ENCODE peak calls at places on chromosomes 4 and X, in four cellular contexts. B is left ventricle myocardium inferior, P is omental fat pad, J is foreskin fibroblast. A is an unnamed sample.

GRCh38 chrX:137354851-137355250 is 211.1 kb upstream of the ZIC3 start:
- DNase-seq in P (no peak), J (no peak), B (no peak), A (no peak)

GRCh38 chrX:79146552-79147390 is 2.3 kb downstream of the GPR174 start:
- DNase-seq in P (no peak), J (no peak), B (no peak), A (no peak)

GRCh38 chrX:112270991-112271390 is 188.4 kb upstream of the TRPC5 start:
- DNase-seq in P (no peak), J (no peak), B (no peak), A (no peak)

GRCh38 chr4:38757945-38758344 is 24.8 kb downstream of the TLR10 start:
- DNase-seq in B (no peak), J (no peak), P (no peak), A (no peak)

GRCh38 chrX:2889045-2889605 is 40.0 kb downstream of the ARSD start:
- DNase-seq in B (no peak), P (no peak), J (no peak), A (no peak)

GRCh38 chr4:84672177-84672576 is 89.2 kb downstream of the CDS1 start:
- DNase-seq in J (no peak), B (no peak), P (no peak), A (no peak)

GRCh38 chr4:181854142-181854541 is 389.1 kb upstream of the TENM3 start:
- DNase-seq in P (no peak), J (no peak), B (no peak), A (no peak)

GRCh38 chrX:46575991-46576392 is 2.4 kb downstream of the CHST7 start:
- DNase-seq in J (peak), P (no peak), B (peak), A (peak)

GRCh38 chrX:6175914-6176313 is 52.8 kb downstream of the NLGN4X start:
- DNase-seq in P (no peak), J (no peak), B (no peak), A (no peak)

GRCh38 chrX:42366181-42366580 is 411.8 kb downstream of the PPP1R2C start:
- DNase-seq in P (no peak), B (no peak), J (no peak), A (no peak)

GRCh38 chrX:74526786-74527185 is 87.6 kb downstream of the RLIM start:
- DNase-seq in P (no peak), B (no peak), J (no peak), A (no peak)

GRCh38 chrX:130916636-130917422 is 13.8 kb upstream of the ENOX2 start:
- DNase-seq in J (peak), P (no peak), B (peak), A (peak)

GRCh38 chr4:2356123-2357069 is 62.0 kb downstream of the ZFYVE28 start:
- DNase-seq in J (no peak), B (no peak), P (no peak), A (no peak)

GRCh38 chrX:152024710-152025109 is 50.2 kb upstream of the GABRE start:
- DNase-seq in B (no peak), P (no peak), J (no peak), A (no peak)

GRCh38 chr4:149951501-149951900 is 126.7 kb upstream of the DCLK2 start:
- DNase-seq in P (no peak), B (no peak), J (no peak), A (no peak)

GRCh38 chr4:20761382-20761781 is 61.1 kb downstream of the PACRGL start:
- DNase-seq in B (no peak), P (no peak), J (no peak), A (no peak)

GRCh38 chr4:101355767-101356702 is 8.7 kb upstream of the PPP3CA start:
- DNase-seq in P (no peak), B (no peak), J (peak), A (no peak)

GRCh38 chr4:7772708-7773385 is 166.8 kb downstream of the AFAP1 start:
- DNase-seq in P (no peak), B (peak), J (peak), A (peak)

GRCh38 chrX:10725071-10725470 is 104.7 kb upstream of the MID1 start:
- DNase-seq in B (no peak), P (no peak), J (no peak), A (no peak)

GRCh38 chrX:7706032-7706431 is 136.9 kb upstream of the VCX start:
- DNase-seq in P (no peak), B (no peak), J (no peak), A (no peak)

GRCh38 chrX:118345045-118345400 is 883 bp upstream of the WDR44 start:
- DNase-seq in P (no peak), J (no peak), B (no peak), A (no peak)

GRCh38 chrX:120014354-120015129 is 62.9 kb downstream of the RHOXF2B start:
- DNase-seq in P (no peak), J (no peak), B (no peak), A (no peak)

GRCh38 chr4:176302283-176303275 is 17.2 kb upstream of the SPCS3 start:
- DNase-seq in J (peak), P (no peak), B (no peak), A (no peak)

GRCh38 chr4:48635310-48635709 is 144.8 kb downstream of the FRYL start:
- DNase-seq in B (no peak), P (no peak), J (peak), A (no peak)

GRCh38 chr4:154559141-154559841 is 3.5 kb upstream of the FGB start:
- DNase-seq in B (no peak), P (no peak), J (peak), A (peak)

GRCh38 chrX:38183577-38183976 is 37.1 kb downstream of the SRPX start:
- DNase-seq in B (no peak), P (no peak), J (peak), A (no peak)

GRCh38 chrX:111100191-111100590 is 4.2 kb downstream of the PAK3 start:
- DNase-seq in J (peak), B (no peak), P (no peak), A (peak)

GRCh38 chrX:149074429-149074828 is 430.7 kb downstream of the IDS start:
- DNase-seq in P (no peak), B (peak), J (peak), A (peak)

GRCh38 chr4:159983080-159983479 is 880.2 kb downstream of the RAPGEF2 start:
- DNase-seq in B (no peak), J (no peak), P (no peak), A (no peak)

GRCh38 chrX:17440836-17441235 is 65.8 kb downstream of the NHS start:
- DNase-seq in J (no peak), P (no peak), B (no peak), A (no peak)

DNA sequence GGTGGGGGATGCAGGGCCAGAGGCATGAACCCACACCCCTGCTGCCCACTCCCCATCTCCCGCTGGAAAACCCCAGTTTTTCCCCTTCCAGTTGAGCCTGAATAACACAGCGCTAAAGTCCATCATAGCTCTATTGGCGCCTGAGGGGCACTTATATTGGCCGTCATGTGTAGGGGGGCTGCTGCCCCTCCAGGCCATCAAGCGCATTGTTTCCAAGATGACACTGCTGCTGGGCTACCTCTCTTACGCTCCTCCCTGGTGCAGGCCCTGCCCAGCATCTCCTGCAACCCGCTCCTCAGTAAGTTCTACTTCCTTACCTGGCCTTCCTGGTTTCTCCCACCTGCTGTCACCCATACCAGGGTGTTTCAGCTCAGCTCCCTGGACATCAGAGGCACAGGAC is 205.0 kb upstream of the RPL34 start:
- DNase-seq in B (no peak), J (no peak), P (no peak), A (no peak)
- TF ChIP-seq CTCF in B (no peak), J (no peak), P (no peak), A (no peak)

GRCh38 chr4:23333946-23334878 is 555.6 kb downstream of the PPARGC1A start:
- DNase-seq in J (peak), B (no peak), P (no peak), A (no peak)

GRCh38 chr4:23332266-23332665 is 557.6 kb downstream of the PPARGC1A start:
- DNase-seq in J (no peak), B (no peak), P (no peak), A (no peak)

GRCh38 chr4:23333556-23333945 is 556.3 kb downstream of the PPARGC1A start:
- DNase-seq in J (no peak), B (no peak), P (no peak), A (no peak)

GRCh38 chr4:23337292-23337691 is 552.6 kb downstream of the PPARGC1A start:
- DNase-seq in B (no peak), P (no peak), J (no peak), A (no peak)
- TF ChIP-seq CTCF in B (peak), P (no peak), J (no peak), A (no peak)

GRCh38 chr4:85833311-85833710 is 358.4 kb downstream of the ARHGAP24 start:
- DNase-seq in B (no peak), J (no peak), P (no peak), A (no peak)
- TF ChIP-seq CTCF in B (no peak), J (no peak), P (no peak), A (no peak)

GRCh38 chr4:185080545-185080944 is 62.3 kb downstream of the HELT start:
- DNase-seq in J (no peak), B (no peak), P (no peak), A (no peak)

GRCh38 chr4:185082549-185082948 is 60.5 kb upstream of the SLC25A4 start:
- DNase-seq in P (no peak), B (no peak), J (peak), A (no peak)

DNA sequence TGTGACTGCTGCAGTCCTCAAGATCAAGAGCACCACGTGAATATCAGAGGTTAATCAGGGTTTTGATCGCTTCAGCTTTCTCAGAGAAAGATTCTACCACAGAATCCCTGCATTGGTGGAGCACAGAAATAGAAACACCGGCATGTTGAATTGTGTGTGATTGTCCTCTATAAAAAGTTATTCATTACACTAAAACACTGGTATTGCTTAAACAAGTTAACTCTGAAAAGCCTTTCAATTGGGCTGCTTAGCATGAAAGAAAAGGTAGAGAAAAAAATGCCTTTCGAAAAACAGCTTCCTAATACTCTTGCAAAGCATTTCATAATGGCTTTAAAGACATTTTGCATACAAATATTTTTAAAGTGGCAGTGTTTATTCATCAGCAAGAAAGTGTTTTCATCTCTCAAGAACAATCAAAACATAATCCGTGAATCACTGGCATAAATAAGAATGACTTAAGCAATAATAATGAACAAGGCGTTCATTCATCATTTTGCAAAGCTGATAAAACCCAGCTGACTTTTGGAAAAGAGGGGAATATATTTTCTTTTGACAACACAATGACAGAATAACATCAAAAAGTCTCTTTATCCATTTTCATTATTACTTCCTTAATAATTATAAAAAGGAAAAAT is 61.1 kb downstream of the HELT start:
- DNase-seq in J (no peak), B (no peak), P (no peak), A (no peak)
- TF ChIP-seq CTCF in J (no peak), B (no peak), P (no peak), A (no peak)

DNA sequence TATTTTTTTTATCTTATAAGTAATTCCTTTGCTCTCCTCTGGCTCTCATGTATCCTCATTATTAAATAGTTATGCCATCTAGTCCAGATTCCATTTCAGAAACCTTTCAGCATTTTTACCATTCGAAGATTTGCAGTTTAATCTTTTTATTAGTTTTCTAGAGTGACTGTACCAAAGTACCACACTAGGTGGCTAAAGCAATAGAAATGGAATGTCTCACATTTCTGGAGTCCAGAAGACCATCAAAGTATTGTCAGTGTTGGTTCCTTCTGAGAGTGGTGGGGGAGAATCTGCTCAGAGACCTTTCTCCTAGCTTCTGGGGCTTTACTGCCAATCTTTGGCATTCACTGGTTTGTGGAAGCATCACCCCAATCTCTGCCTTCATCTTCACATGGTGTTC is 3.7 kb upstream of the PNMA3 start:
- DNase-seq in B (no peak), P (no peak), J (no peak), A (no peak)
- TF ChIP-seq CTCF in B (no peak), P (no peak), J (no peak), A (no peak)

GRCh38 chr4:89949782-89950387 is 55.2 kb downstream of the MMRN1 start:
- DNase-seq in P (no peak), B (no peak), J (no peak), A (no peak)
- TF ChIP-seq CTCF in P (no peak), B (peak), J (no peak), A (peak)

GRCh38 chrX:153438522-153438921 is 7.3 kb downstream of the TREX2 start:
- DNase-seq in J (no peak), B (no peak), P (no peak), A (no peak)
- TF ChIP-seq CTCF in J (peak), B (peak), P (no peak), A (no peak)

GRCh38 chr4:169571435-169571834 is 40.9 kb downstream of the NEK1 start:
- DNase-seq in P (no peak), J (no peak), B (no peak), A (no peak)

GRCh38 chr4:169567916-169568315 is 44.5 kb downstream of the NEK1 start:
- DNase-seq in B (no peak), P (no peak), J (no peak), A (no peak)

DNA sequence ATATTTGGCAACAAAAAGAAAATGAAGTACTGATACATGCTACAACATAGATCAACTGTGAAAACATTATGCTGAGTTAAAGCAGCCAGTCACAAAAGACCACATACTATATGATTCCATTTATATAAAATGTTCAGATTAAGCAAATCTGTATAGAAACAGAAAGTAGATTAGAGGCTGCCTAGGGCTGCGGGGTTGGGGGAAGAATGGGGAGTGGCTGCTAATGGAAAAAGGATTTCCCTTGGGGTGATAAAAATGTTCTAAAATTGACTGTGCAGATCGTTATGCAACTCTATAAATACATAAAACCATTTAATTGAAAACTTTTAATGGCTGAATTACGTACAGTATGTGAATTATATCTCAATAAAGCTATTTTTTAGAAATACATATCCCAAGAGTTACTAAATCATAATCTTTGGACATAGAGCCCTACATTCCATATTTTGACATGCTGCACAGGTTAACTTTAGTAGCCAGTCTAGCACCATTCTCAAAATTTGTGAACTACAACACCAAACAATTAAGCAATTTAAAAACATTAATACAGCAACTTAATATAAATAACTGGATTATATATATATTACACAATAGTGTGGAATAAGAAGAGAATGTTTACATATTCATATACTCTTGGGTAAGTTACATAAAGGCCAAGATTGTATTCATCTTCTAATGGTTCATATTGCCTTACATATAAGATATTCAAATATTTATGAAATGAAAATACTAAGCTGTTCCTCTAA is 46.6 kb downstream of the NEK1 start:
- DNase-seq in P (no peak), J (no peak), B (no peak), A (no peak)
- TF ChIP-seq CTCF in P (no peak), J (no peak), B (no peak), A (no peak)

A was measured in nephron progenitor cell.